ENCODE peak calls at places on chromosomes 16 and 17, in four cellular contexts. One of them, this sample, is unnamed.

GRCh38 chr16:83513006-83513755 is 294.6 kb upstream of the HSBP1 start:
- DNase-seq in T-helper 9 cell: no peak
- DNase-seq in NCI-H1105: no peak
- DNase-seq in tibial artery: no peak
- DNase-seq in this sample: no peak

GRCh38 chr16:70750893-70751467 is 50.0 kb downstream of the VAC14 start:
- DNase-seq in T-helper 9 cell: no peak
- DNase-seq in NCI-H1105: no peak
- DNase-seq in tibial artery: peak
- DNase-seq in this sample: peak

GRCh38 chr17:40344321-40345160 is 20.0 kb downstream of the GJD3 start:
- DNase-seq in T-helper 9 cell: no peak
- DNase-seq in NCI-H1105: no peak
- DNase-seq in tibial artery: no peak
- DNase-seq in this sample: no peak

GRCh38 chr17:49438439-49438861 is 23.8 kb upstream of the PHB1 start:
- DNase-seq in T-helper 9 cell: no peak
- DNase-seq in NCI-H1105: no peak
- DNase-seq in tibial artery: no peak
- DNase-seq in this sample: no peak

GRCh38 chr17:39756376-39757079 is 18.8 kb downstream of the GRB7 start:
- DNase-seq in T-helper 9 cell: no peak
- DNase-seq in NCI-H1105: no peak
- DNase-seq in tibial artery: peak
- DNase-seq in this sample: no peak

GRCh38 chr16:31451681-31452351 is 7.5 kb upstream of the ARMC5 start:
- DNase-seq in T-helper 9 cell: no peak
- DNase-seq in NCI-H1105: peak
- DNase-seq in tibial artery: peak
- DNase-seq in this sample: no peak

GRCh38 chr17:80832266-80832676 is 159.4 kb upstream of the CHMP6 start:
- DNase-seq in T-helper 9 cell: no peak
- DNase-seq in NCI-H1105: peak
- DNase-seq in tibial artery: peak
- DNase-seq in this sample: peak

GRCh38 chr17:21816592-21817567 is 124.6 kb downstream of the KCNJ18 start:
- DNase-seq in T-helper 9 cell: no peak
- DNase-seq in NCI-H1105: no peak
- DNase-seq in tibial artery: no peak
- DNase-seq in this sample: peak

GRCh38 chr17:78313735-78314648 is 45.9 kb downstream of the SOCS3 start:
- DNase-seq in T-helper 9 cell: peak
- DNase-seq in NCI-H1105: peak
- DNase-seq in tibial artery: peak
- DNase-seq in this sample: peak

This sample was measured in aorta.